ENCODE peak calls at places on chromosomes 13 and 19, in six cellular contexts. Z, N, E, U, R and B are unnamed samples.
A peak's percentile ranks its signal among the peaks of the same experiment; 100 is the strongest.

GRCh38 chr19:20367811-20368294 is 197.7 kb downstream of the ZNF737 start:
- DNase-seq in E (no peak), Z (no peak), U (peak; percentile 52), R (peak; percentile 84), N (no peak), B (no peak)

GRCh38 chr13:25561842-25562241 is 190.1 kb downstream of the ATP8A2 start:
- DNase-seq in N (no peak), E (no peak), Z (no peak), R (no peak), U (no peak), B (no peak)

GRCh38 chr19:18478545-18479311 is 40.8 kb upstream of the ISYNA1 start:
- DNase-seq in R (no peak), E (peak; percentile 92), N (peak; percentile 87), Z (no peak), U (no peak), B (no peak)

GRCh38 chr19:3284759-3285646 is 60.5 kb downstream of the CELF5 start:
- DNase-seq in N (peak; percentile 59), E (peak; percentile 44), U (peak; percentile 100), R (peak; percentile 100), Z (peak; percentile 46), B (no peak)

GRCh38 chr19:11480927-11481776 is at the start of gene ELAVL3:
- DNase-seq in U (no peak), R (peak; percentile 68), N (no peak), E (no peak), Z (no peak), B (no peak)

GRCh38 chr13:91242652-91243051 is 104.8 kb upstream of the MIR17HG start:
- DNase-seq in E (no peak), U (no peak), N (no peak), Z (no peak), R (no peak), B (no peak)

GRCh38 chr19:15124572-15125231 is 17.5 kb downstream of the SYDE1 start:
- DNase-seq in E (no peak), U (no peak), R (no peak), Z (peak; percentile 73), N (peak; percentile 35), B (no peak)

GRCh38 chr19:18951721-18952281 is 10.8 kb upstream of the HOMER3 start:
- DNase-seq in E (no peak), U (no peak), R (no peak), Z (no peak), N (no peak), B (no peak)

GRCh38 chr13:37173214-37173613 is 67.8 kb upstream of the CSNK1A1L start:
- DNase-seq in Z (no peak), E (peak; percentile 36), N (no peak), R (peak; percentile 56), U (no peak), B (no peak)

GRCh38 chr13:88434953-88435352 is 763.8 kb downstream of the SLITRK5 start:
- DNase-seq in N (no peak), U (no peak), E (no peak), Z (no peak), R (no peak), B (no peak)

GRCh38 chr13:110716235-110716505 is 2.7 kb downstream of the ING1 start:
- DNase-seq in U (peak; percentile 59), R (no peak), Z (no peak), N (peak; percentile 71), E (peak; percentile 19), B (no peak)

GRCh38 chr19:13079542-13079986 is 23.1 kb downstream of the LYL1 start:
- DNase-seq in E (peak; percentile 42), R (peak; percentile 50), Z (no peak), N (no peak), U (no peak), B (no peak)

GRCh38 chr13:42580644-42581043 is 6.7 kb downstream of the TNFSF11 start:
- DNase-seq in R (no peak), N (no peak), Z (no peak), E (no peak), U (no peak), B (no peak)

GRCh38 chr19:21587549-21587948 is 82.1 kb downstream of the ZNF429 start:
- DNase-seq in E (no peak), R (no peak), U (no peak), N (no peak), Z (no peak), B (no peak)

GRCh38 chr13:43087960-43088580 is 64.7 kb downstream of the DNAJC15 start:
- DNase-seq in Z (no peak), R (no peak), U (no peak), N (no peak), E (peak; percentile 65), B (no peak)

GRCh38 chr13:82147526-82147925 is 1734.7 kb downstream of the SLITRK1 start:
- DNase-seq in E (peak; percentile 0), U (no peak), N (no peak), R (no peak), Z (no peak), B (no peak)

DNA sequence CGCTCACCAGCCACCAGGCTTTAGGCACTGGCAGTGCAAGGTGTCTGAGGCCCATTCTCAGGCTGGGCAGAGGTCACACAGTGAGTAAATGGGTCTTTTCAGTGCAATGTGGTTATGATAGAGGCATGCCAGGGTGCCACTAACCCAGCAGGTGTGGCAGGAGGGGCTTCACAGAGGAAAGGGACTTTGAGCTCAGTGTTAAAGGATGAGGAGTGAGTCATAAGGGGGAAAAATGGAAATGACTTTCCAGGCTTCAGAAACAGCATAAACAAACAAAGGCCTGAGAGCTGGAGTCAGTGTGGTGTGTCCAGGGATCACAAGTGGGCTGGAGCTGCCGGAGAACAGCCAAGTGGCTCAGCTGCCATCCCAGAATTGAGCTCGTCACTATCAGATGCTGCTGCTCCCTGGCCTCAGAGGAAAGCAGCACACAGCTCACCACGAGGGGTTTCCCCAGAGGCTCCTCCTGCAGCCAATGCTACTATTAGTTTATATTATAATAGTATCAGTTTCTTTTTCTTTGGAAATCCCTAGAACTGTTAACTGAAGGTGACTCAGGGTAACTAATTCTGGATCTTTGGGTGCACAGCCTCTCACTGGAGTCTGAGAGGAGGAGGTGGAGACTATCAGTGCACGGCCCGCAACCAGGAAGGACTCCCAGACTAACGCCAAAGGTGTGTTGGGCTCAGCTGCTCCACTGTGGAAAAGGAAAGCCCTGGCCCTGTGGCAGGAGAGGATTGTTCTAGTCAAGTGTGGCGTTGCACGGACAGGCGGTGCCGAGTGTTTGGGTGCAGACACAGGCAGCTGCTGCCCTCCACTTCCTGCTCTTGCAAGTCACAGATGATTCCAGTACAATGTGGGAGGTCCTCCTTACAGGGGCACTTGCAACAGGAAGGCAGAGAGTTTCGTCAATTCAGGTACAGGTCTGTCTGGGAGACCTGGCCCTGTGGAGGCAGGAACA is 39.5 kb downstream of the DHRS12 start:
- DNase-seq in U (peak; percentile 65), Z (peak; percentile 21), R (no peak), N (peak; percentile 31), E (peak; percentile 71), B (no peak)
- TF ChIP-seq CTCF in U (no peak), Z (no peak), R (no peak), N (no peak), E (no peak), B (peak; percentile 10)

DNA sequence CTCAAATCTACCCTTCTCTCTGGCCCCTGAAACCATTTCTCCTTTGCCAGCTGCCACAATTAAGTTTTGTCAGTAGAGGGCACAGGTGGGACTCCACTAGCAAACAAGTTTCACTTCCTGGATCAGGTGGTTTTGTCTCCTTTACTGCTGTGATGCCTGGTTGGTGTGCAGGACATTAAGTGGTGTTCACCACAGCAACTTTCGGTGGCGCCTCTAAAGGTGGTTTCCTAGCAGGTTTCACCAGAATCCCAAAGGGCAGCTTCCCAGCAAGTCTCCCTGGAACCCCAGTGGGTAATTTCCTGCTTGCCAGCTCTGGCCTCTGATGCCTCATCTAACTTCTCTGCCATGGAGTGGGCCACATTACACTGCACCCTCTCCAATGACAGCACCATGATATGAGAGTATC is 16.6 kb downstream of the MED4 start:
- DNase-seq in Z (no peak), N (no peak), E (peak; percentile 19), R (peak; percentile 51), U (no peak), B (no peak)
- TF ChIP-seq CTCF in Z (no peak), N (no peak), E (peak; percentile 26), R (peak; percentile 56), U (peak; percentile 27), B (peak; percentile 47)

GRCh38 chr19:48318286-48318987 is 6.9 kb upstream of the EMP3 start:
- DNase-seq in R (peak; percentile 72), E (no peak), Z (no peak), N (no peak), U (no peak), B (no peak)

GRCh38 chr19:48319647-48320537 is 5.5 kb upstream of the EMP3 start:
- DNase-seq in N (peak; percentile 76), Z (peak; percentile 73), E (peak; percentile 87), U (peak; percentile 91), R (peak; percentile 97), B (no peak)

GRCh38 chr19:48325265-48325910 is at the start of gene EMP3:
- DNase-seq in Z (peak; percentile 83), U (peak; percentile 88), E (peak; percentile 94), N (peak; percentile 88), R (peak; percentile 92), B (peak; percentile 95)

GRCh38 chr19:48321372-48321621 is 4.1 kb upstream of the EMP3 start:
- DNase-seq in N (peak; percentile 97), U (peak; percentile 98), Z (peak; percentile 95), R (peak; percentile 100), E (peak; percentile 93), B (peak; percentile 96)

GRCh38 chr19:48321622-48322591 is 3.4 kb upstream of the EMP3 start:
- DNase-seq in Z (peak; percentile 100), U (peak; percentile 99), N (peak; percentile 98), R (peak; percentile 98), E (peak; percentile 99), B (peak; percentile 99)
- TF ChIP-seq CTCF in Z (no peak), U (no peak), N (no peak), R (peak; percentile 43), E (no peak), B (no peak)

DNA sequence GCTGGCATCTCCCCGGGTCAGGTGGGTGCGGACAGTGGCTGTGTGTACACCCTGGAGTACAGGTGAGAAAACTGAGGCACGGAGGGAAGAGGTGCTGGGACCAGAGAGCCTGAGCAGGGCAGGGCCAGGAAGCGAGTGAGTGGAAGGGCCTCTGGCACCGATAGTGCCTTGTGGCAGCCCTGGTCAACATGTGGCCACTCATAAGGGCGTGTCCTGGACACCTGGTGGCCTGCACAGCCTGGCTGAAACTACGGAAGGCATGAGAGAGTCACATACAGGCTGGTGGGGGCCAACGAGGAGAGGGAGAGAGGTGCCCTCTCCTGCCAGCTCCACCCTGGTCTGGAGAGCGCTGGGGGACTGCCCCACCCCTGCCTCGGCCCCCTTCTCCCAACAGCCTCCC is 6.1 kb downstream of the CBARP start:
- DNase-seq in R (no peak), U (no peak), N (no peak), Z (no peak), E (no peak), B (no peak)
- TF ChIP-seq CTCF in R (no peak), U (no peak), N (no peak), Z (no peak), E (no peak), B (no peak)

GRCh38 chr19:41951686-41952172 is 7.4 kb downstream of the RABAC1 start:
- DNase-seq in U (peak; percentile 74), N (peak; percentile 68), R (peak; percentile 97), E (peak; percentile 74), Z (peak; percentile 86), B (no peak)
- TF ChIP-seq CTCF in U (peak; percentile 98), N (peak; percentile 88), R (peak; percentile 99), E (peak; percentile 100), Z (peak; percentile 99), B (peak; percentile 96)